ENCODE peak calls at places on chromosomes 3 and 15, in eight cellular contexts. G is stimulated activated CD8-positive, alpha-beta memory T cell treated with anti-CD3 and anti-CD28 coated beads, Interleukin-2, amount 100 ng/mL, for 1 hour; X is GM12892; Y is HTR-8/SVneo; S is HL-60; Z is RCC 7860; D is iPS-NIHi11; J is midbrain. U is an unnamed sample.

GRCh38 chr3:147775816-147776530 is 366.8 kb downstream of the ZIC1 start:
- DNase-seq in D (no peak), J (no peak), Z (no peak), G (no peak), X (no peak), Y (no peak), S (no peak), U (peak; percentile 27)

GRCh38 chr15:71136159-71137137 is 21.2 kb downstream of the THSD4 start:
- DNase-seq in S (no peak), D (no peak), G (no peak), J (no peak), X (no peak), Z (peak; percentile 69), Y (peak; percentile 79), U (peak; percentile 90)

GRCh38 chr3:184566441-184567414 is 5.1 kb downstream of the EPHB3 start:
- DNase-seq in Z (no peak), Y (no peak), S (no peak), D (no peak), J (no peak), X (no peak), G (no peak), U (no peak)

GRCh38 chr3:129971368-129972052 is 3.0 kb upstream of the TRH start:
- DNase-seq in J (no peak), X (no peak), Y (no peak), Z (no peak), D (peak; percentile 61), G (no peak), S (no peak), U (no peak)

GRCh38 chr15:99052205-99052604 is 44.6 kb upstream of the PGPEP1L start:
- DNase-seq in G (no peak), X (no peak), D (no peak), Y (no peak), J (no peak), S (no peak), Z (no peak), U (no peak)

GRCh38 chr15:74461847-74462511 is 1.0 kb upstream of the UBL7 start:
- DNase-seq in Z (peak; percentile 15), D (no peak), X (no peak), G (no peak), J (no peak), Y (peak; percentile 29), S (no peak), U (peak; percentile 22)

GRCh38 chr3:117706037-117706436 is 996.5 kb downstream of the TUSC7 start:
- DNase-seq in J (no peak), G (no peak), Z (no peak), X (no peak), S (no peak), D (no peak), Y (no peak), U (peak; percentile 73)

GRCh38 chr3:188948658-188949400 is 222.9 kb upstream of the TPRG1 start:
- DNase-seq in Z (peak; percentile 75), J (peak; percentile 60), D (no peak), S (peak; percentile 52), G (no peak), Y (no peak), X (no peak), U (peak; percentile 94)

GRCh38 chr3:15331606-15332404 is 581 bp downstream of the SH3BP5 start:
- DNase-seq in X (peak; percentile 28), D (peak; percentile 19), J (peak; percentile 34), S (no peak), G (no peak), Y (no peak), Z (no peak), U (no peak)

GRCh38 chr15:39016706-39017105 is 452.1 kb upstream of the RASGRP1 start:
- DNase-seq in S (no peak), Y (no peak), G (no peak), D (no peak), J (no peak), Z (no peak), X (no peak), U (peak; percentile 70)

GRCh38 chr3:59367150-59367549 is 317.3 kb upstream of the CFAP20DC start:
- DNase-seq in Z (peak; percentile 55), J (no peak), D (no peak), G (no peak), X (no peak), Y (no peak), S (no peak), U (peak; percentile 36)

GRCh38 chr3:20482350-20482749 is 296.3 kb upstream of the SGO1 start:
- DNase-seq in Y (no peak), Z (no peak), J (no peak), G (no peak), X (no peak), D (no peak), S (no peak), U (no peak)

GRCh38 chr3:110711851-110712396 is 359.7 kb upstream of the NECTIN3 start:
- DNase-seq in G (no peak), S (no peak), J (no peak), D (peak; percentile 60), Z (peak; percentile 37), X (no peak), Y (no peak), U (no peak)

GRCh38 chr15:38873151-38873550 is 308.5 kb upstream of the RASGRP1 start:
- DNase-seq in D (no peak), G (no peak), J (no peak), Z (no peak), Y (no peak), X (no peak), S (no peak), U (no peak)

GRCh38 chr15:63381301-63382192 is at the start of gene CA12:
- DNase-seq in Y (peak; percentile 31), Z (peak; percentile 20), S (no peak), D (peak; percentile 68), G (no peak), J (peak; percentile 42), X (no peak), U (peak; percentile 13)

GRCh38 chr3:44685128-44685800 is 27.2 kb upstream of the ZNF502 start:
- DNase-seq in J (peak; percentile 73), G (peak; percentile 13), D (peak; percentile 84), X (peak; percentile 65), Z (no peak), S (no peak), Y (peak; percentile 41), U (no peak)

GRCh38 chr3:87227835-87228144 is 681 bp downstream of the CHMP2B start:
- DNase-seq in J (no peak), D (no peak), X (no peak), Z (no peak), Y (no peak), S (no peak), G (no peak), U (peak; percentile 5)